ENCODE peak calls at places on chromosome 22, in nine cellular contexts. P, C, R, G, V, L, F, O and Y are unnamed samples.

GRCh38 chr22:29331213-29331612 is 15.7 kb upstream of the RASL10A start:
- DNase-seq in G (no peak), F (no peak), R (no peak), V (no peak), L (no peak), C (no peak), P (no peak), O (no peak), Y (no peak)

GRCh38 chr22:29734853-29735252 is 15.1 kb downstream of the CABP7 start:
- DNase-seq in R (no peak), V (no peak), G (no peak), C (no peak), P (no peak), F (no peak), L (no peak), O (no peak), Y (no peak)

GRCh38 chr22:45413013-45413367 is 409 bp downstream of the SMC1B start:
- DNase-seq in C (no peak), L (no peak), F (no peak), O (no peak), R (no peak), P (no peak), V (no peak), G (no peak), Y (no peak)

GRCh38 chr22:32725369-32725988 is 76.0 kb upstream of the TIMP3 start:
- DNase-seq in C (no peak), V (no peak), L (no peak), G (no peak), P (no peak), O (no peak), F (no peak), R (no peak), Y (no peak)

GRCh38 chr22:23393721-23394320 is 186.3 kb downstream of the IGLL1 start:
- DNase-seq in C (no peak), G (peak), R (peak), F (no peak), L (no peak), P (no peak), V (no peak), O (no peak), Y (peak)

GRCh38 chr22:19167106-19167869 is 11.2 kb downstream of the SLC25A1 start:
- DNase-seq in C (no peak), F (no peak), O (no peak), P (no peak), R (no peak), L (no peak), G (no peak), V (no peak), Y (peak)

GRCh38 chr22:46281866-46282678 is 14.3 kb downstream of the TTC38 start:
- DNase-seq in L (no peak), P (no peak), C (no peak), R (no peak), G (peak), F (no peak), V (no peak), O (no peak), Y (no peak)

GRCh38 chr22:19869497-19870152 is 15.0 kb upstream of the GNB1L start:
- DNase-seq in P (no peak), F (no peak), R (peak), C (no peak), V (no peak), G (peak), O (no peak), L (no peak), Y (peak)

GRCh38 chr22:39995346-39996252 is 845 bp downstream of the FAM83F start:
- DNase-seq in C (no peak), P (peak), O (no peak), V (peak), L (no peak), F (no peak), R (no peak), G (no peak), Y (no peak)

GRCh38 chr22:39994046-39994565 is 648 bp upstream of the FAM83F start:
- DNase-seq in L (no peak), V (no peak), G (no peak), P (no peak), F (no peak), C (no peak), O (no peak), R (no peak), Y (no peak)

GRCh38 chr22:39996732-39997131 is 2.0 kb downstream of the FAM83F start:
- DNase-seq in L (no peak), C (peak), R (no peak), P (no peak), F (no peak), O (no peak), V (no peak), G (no peak), Y (no peak)

GRCh38 chr22:39992088-39992826 is 2.5 kb upstream of the FAM83F start:
- DNase-seq in L (no peak), G (no peak), F (no peak), C (no peak), R (no peak), O (no peak), V (no peak), P (no peak), Y (no peak)

GRCh38 chr22:39994566-39995345 is at the start of gene FAM83F:
- DNase-seq in G (no peak), L (no peak), P (peak), V (peak), R (peak), O (no peak), F (no peak), C (no peak), Y (peak)
- TF ChIP-seq POLR2A in G (no peak), L (peak), P (peak), V (no peak), R (no peak), O (no peak), F (no peak), C (no peak), Y (no peak)

DNA sequence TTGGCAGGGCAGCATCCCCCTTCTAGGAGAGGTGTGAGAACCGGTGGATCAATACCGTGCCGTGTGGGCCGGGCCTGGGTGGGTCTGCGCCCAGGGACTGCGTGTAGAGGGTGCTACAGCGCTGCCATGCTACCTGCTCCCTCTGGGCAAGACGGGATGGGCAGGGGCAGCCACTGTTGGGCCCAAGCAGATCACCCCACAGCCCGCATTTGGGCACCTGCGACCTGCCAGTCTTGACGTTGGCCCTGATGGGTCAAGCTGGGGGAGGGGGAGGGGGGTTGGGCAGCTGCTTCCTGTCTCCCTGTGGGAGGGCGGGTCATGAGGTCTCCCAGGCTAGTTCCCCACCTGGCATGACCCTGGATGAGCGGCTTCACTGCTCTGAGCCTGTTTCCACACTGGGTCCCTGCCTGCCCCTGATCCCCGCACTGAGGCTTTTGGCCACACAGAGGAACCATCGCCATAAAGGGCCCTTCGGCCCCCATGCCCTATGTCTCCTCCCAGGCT is 2.8 kb upstream of the RPS19BP1 start:
- DNase-seq in V (no peak), C (no peak), R (no peak), F (no peak), P (no peak), O (no peak), G (no peak), L (no peak), Y (no peak)
- H3K4me3 ChIP-seq in V (no peak), C (no peak), R (no peak), F (no peak), P (no peak), O (no peak), G (no peak), L (no peak), Y (no peak)

GRCh38 chr22:31447337-31447736 is 42.3 kb downstream of the EIF4ENIF1 start:
- DNase-seq in F (no peak), C (no peak), V (no peak), P (no peak), L (no peak), R (no peak), G (no peak), O (no peak), Y (no peak)

GRCh38 chr22:31448382-31448781 is 41.3 kb downstream of the EIF4ENIF1 start:
- DNase-seq in C (no peak), V (no peak), P (no peak), L (no peak), G (no peak), R (no peak), F (no peak), O (no peak), Y (no peak)

GRCh38 chr22:31449521-31449920 is 40.1 kb downstream of the EIF4ENIF1 start:
- DNase-seq in F (no peak), O (no peak), C (no peak), G (no peak), R (no peak), P (no peak), L (no peak), V (no peak), Y (no peak)

GRCh38 chr22:31446767-31447166 is 42.9 kb downstream of the EIF4ENIF1 start:
- DNase-seq in P (no peak), L (no peak), C (no peak), F (no peak), R (no peak), G (no peak), O (no peak), V (no peak), Y (no peak)

DNA sequence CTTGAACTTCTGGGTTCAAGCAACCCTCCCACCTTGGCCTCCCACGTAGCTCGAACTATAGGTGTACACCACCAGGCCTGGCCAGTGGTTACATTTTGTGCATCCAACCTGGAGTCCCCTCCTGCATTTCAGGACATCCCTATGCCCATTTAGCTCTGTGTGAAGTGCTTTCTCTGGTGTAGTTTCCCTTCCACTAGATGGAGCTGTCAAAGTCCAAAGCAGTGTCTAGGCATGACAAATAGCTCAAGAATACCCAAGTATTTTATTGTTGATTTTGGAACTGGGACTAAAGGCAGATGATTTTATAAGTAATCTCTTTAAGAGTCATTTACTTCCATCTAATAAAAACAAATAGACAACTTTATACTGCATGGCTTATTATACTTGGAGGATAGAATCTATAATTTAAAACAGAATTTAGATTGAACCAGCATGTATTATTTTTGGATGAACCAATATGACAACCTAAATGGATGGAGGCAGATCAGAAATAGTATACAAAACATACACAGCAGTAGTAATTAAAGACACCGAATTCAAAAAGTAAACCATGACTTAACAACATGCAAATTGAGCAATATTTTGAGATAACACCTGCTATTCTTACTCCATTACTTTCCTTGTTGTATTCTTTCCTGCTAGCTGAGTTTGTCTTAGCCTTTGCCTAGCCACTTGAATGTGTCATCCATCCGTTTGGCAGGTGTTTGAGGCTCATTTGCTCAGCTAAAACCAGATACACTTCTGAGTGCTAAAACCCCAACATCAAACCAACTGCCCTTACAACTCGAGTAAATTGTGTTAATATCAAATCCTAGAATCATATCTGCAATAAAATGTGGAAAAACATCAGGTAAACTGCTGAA is 37.7 kb downstream of the EIF4ENIF1 start:
- DNase-seq in F (peak), C (peak), G (no peak), V (no peak), R (no peak), L (no peak), O (no peak), P (no peak), Y (no peak)
- H3K27ac ChIP-seq in F (no peak), C (no peak), G (no peak), V (no peak), R (no peak), L (no peak), O (no peak), P (no peak), Y (no peak)

GRCh38 chr22:42577623-42578240 is 24.0 kb downstream of the SERHL2 start:
- DNase-seq in O (no peak), R (no peak), P (no peak), L (no peak), V (no peak), F (no peak), G (no peak), C (no peak), Y (no peak)

GRCh38 chr22:42584364-42584940 is 30.2 kb downstream of the POLDIP3 start:
- DNase-seq in P (no peak), C (no peak), O (no peak), R (no peak), V (no peak), L (no peak), G (no peak), F (no peak), Y (no peak)

GRCh38 chr22:42585096-42585495 is 29.6 kb downstream of the POLDIP3 start:
- DNase-seq in P (no peak), G (no peak), C (no peak), L (no peak), R (no peak), V (no peak), F (no peak), O (no peak), Y (no peak)

GRCh38 chr22:42582987-42583386 is 29.2 kb downstream of the SERHL2 start:
- DNase-seq in V (no peak), F (no peak), P (no peak), O (no peak), R (no peak), C (no peak), G (no peak), L (no peak), Y (no peak)

GRCh38 chr22:42581762-42582716 is 28.3 kb downstream of the SERHL2 start:
- DNase-seq in F (peak), V (peak), O (peak), G (peak), R (peak), L (no peak), C (peak), P (peak), Y (peak)
- TF ChIP-seq POLR2A in F (peak), V (no peak), O (peak), G (no peak), R (no peak), L (peak), C (peak), P (peak), Y (no peak)

DNA sequence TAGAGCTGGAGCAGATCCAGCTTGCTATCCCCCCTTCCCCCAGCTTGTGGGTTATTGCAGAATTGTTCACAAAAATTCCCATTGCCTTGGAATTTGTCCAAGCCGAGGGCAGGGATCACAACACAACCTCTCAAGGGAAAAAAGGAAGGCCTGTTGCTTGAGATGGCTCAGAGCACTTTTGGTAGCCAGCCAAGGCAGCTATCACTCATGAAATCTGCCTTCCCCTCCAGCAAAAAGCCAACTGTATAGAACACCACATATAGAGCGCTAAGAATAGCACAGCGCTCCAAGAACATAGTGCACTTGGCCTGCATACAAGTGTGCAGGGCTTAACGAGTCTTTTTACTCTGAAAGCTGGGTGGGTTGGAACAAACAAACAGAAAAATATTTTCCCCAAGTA is 46.2 kb downstream of the FAM83F start:
- DNase-seq in V (no peak), P (peak), L (no peak), R (no peak), O (no peak), C (peak), F (no peak), G (peak), Y (no peak)
- H3K4me3 ChIP-seq in V (no peak), P (no peak), L (no peak), R (no peak), O (no peak), C (no peak), F (no peak), G (no peak), Y (no peak)